ENCODE peak calls at places on chromosomes 4 and X, in eight cellular contexts. T, Y, Z, B, L, S, H and V are unnamed samples.

GRCh38 chrX:44303119-44303518 is 40.4 kb downstream of the EFHC2 start:
- DNase-seq in T (no peak), Y (no peak), Z (no peak), B (no peak), L (no peak), S (no peak), H (no peak), V (no peak)

GRCh38 chr4:128600996-128601857 is 208.3 kb upstream of the JADE1 start:
- DNase-seq in T (peak), Y (peak), Z (peak), B (peak), L (no peak), S (peak), H (no peak), V (peak)

GRCh38 chr4:34516524-34516923 is 1727.8 kb downstream of the ARAP2 start:
- DNase-seq in T (no peak), Y (no peak), Z (no peak), B (no peak), L (no peak), S (no peak), H (no peak), V (no peak)

GRCh38 chr4:57850141-57850540 is 740.0 kb upstream of the IGFBP7 start:
- DNase-seq in T (no peak), Y (no peak), Z (no peak), B (no peak), L (no peak), S (no peak), H (no peak), V (no peak)

GRCh38 chr4:56662782-56663468 is 18.2 kb downstream of the HOPX start:
- DNase-seq in T (no peak), Y (no peak), Z (no peak), B (no peak), L (no peak), S (no peak), H (no peak), V (no peak)

GRCh38 chr4:150720973-150721518 is 139.1 kb downstream of the MAB21L2 start:
- DNase-seq in T (no peak), Y (no peak), Z (no peak), B (no peak), L (no peak), S (no peak), H (no peak), V (no peak)

GRCh38 chr4:38735870-38736269 is 46.9 kb downstream of the TLR10 start:
- DNase-seq in T (no peak), Y (no peak), Z (no peak), B (no peak), L (no peak), S (no peak), H (no peak), V (no peak)

GRCh38 chr4:76233967-76234678 is 17.4 kb upstream of the FAM47E start:
- DNase-seq in T (peak), Y (no peak), Z (peak), B (peak), L (no peak), S (no peak), H (no peak), V (no peak)

GRCh38 chrX:154350429-154351182 is 23.8 kb downstream of the FLNA start:
- DNase-seq in T (peak), Y (no peak), Z (no peak), B (no peak), L (no peak), S (no peak), H (no peak), V (peak)

GRCh38 chrX:154349979-154350378 is 24.5 kb downstream of the FLNA start:
- DNase-seq in T (no peak), Y (no peak), Z (no peak), B (no peak), L (no peak), S (no peak), H (no peak), V (no peak)

GRCh38 chrX:154348114-154348531 is 26.3 kb downstream of the FLNA start:
- DNase-seq in T (no peak), Y (no peak), Z (no peak), B (no peak), L (no peak), S (no peak), H (no peak), V (peak)

GRCh38 chrX:154349359-154349935 is 25.0 kb downstream of the FLNA start:
- DNase-seq in T (peak), Y (no peak), Z (no peak), B (no peak), L (no peak), S (no peak), H (no peak), V (peak)

GRCh38 chrX:154348646-154349358 is 25.6 kb downstream of the FLNA start:
- DNase-seq in T (no peak), Y (no peak), Z (no peak), B (no peak), L (no peak), S (no peak), H (no peak), V (peak)
- H3K27ac ChIP-seq in T (peak), Y (peak), Z (no peak), B (no peak), L (peak), S (no peak), H (peak), V (no peak)

DNA sequence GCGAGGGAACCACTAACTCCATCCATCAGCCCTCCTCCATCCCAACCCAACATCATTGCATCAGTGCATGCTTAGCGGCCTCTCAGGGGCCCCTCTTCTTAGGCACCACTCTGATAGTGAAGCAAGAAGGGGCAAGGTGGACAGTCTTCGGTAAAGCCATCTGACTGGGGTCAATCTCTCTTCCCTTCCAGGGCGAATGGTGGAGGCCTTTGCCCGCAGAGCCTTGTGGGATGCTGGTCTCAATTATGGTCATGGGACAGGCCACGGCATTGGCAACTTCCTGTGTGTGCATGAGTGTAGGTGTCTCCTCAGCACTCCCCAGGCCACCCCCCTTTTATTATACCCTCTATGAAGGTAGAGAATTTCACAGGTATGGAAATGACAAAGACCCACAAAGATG is 18.8 kb upstream of the SASH3 start:
- DNase-seq in T (no peak), Y (no peak), Z (no peak), B (no peak), L (no peak), S (no peak), H (no peak), V (peak)
- H3K4me3 ChIP-seq in T (no peak), Y (no peak), Z (no peak), B (no peak), L (no peak), S (no peak), H (no peak), V (no peak)

GRCh38 chrX:150143721-150144440 is 205.6 kb upstream of the EOLA2 start:
- DNase-seq in T (no peak), Y (no peak), Z (no peak), B (no peak), L (no peak), S (no peak), H (no peak), V (no peak)
- H3K27ac ChIP-seq in T (no peak), Y (no peak), Z (no peak), B (no peak), L (no peak), S (no peak), H (no peak), V (no peak)

DNA sequence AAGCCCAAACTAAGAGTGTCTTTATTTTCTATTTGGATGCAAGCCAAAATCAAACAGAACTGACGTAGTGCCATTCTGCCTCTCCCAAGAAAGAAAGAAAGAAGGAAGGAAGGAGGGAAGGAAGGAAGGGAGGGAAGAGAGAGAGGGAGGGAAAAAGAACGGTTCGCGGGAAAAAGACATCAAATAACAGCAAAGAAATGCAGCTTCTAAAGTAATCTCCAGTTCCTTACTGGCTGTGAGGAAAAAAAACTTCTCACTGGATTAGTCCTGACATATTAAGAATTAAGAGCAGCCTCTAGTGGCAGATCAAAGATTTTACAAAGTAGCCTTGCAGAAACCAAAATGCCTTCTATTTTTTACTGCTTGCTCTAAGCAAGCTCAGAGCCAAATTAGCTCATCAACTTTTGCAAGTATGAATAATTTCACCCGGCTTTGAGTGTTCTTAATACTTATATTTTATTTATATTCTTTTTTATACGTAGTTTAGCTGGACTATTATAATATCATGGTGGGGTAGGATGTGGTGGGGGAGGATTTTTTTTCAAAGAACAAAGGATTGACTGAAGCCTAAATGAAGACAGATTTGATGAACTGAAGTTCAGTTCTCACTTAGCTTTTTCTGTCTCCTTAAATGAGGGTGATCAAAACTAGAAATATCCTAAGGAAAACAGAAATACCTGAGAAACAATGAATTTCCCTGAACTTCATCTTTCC is 36.6 kb downstream of the PITX2 start:
- DNase-seq in T (no peak), Y (no peak), Z (peak), B (no peak), L (no peak), S (no peak), H (no peak), V (no peak)
- H3K4me3 ChIP-seq in T (no peak), Y (no peak), Z (no peak), B (no peak), L (peak), S (peak), H (no peak), V (peak)

DNA sequence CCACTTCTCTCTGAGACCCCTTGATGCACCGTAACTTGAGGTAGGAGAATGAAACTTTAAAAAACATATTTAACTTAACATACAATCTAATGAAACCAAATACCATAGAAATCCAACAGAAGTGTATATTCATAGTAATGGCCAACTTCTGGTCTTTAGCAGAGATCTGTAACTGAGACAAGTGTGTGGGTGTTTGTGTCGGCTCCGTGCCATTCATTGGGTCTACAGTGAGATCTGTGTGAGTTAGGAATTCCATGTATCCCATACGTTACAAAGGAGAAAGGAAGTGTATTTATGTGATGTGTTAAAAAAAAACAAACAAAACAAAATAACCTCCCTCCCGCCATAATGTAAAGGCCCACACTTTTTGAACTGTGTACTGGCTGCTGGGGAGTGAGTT is 348.0 kb upstream of the NR3C2 start:
- DNase-seq in T (no peak), Y (no peak), Z (no peak), B (no peak), L (no peak), S (no peak), H (no peak), V (no peak)
- H3K27ac ChIP-seq in T (no peak), Y (no peak), Z (no peak), B (no peak), L (no peak), S (no peak), H (no peak), V (no peak)

DNA sequence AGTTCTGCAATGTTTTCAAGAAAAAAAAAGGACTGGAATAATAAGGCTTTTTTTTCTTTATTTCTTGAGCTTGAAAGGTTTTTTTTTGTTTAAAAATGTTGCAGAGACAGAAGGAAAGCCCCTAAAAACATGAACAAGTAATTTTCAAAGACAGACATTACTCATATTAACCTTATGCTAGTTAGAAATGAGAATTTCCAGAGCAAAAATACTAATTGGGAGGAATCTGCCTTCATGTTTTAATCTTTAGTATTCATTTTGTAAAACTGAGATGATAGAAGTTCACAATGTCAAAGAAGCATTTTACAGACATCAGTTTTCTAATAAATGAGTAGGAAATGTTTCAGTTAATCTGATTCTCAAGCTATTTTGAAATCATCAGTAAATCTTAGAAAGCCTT is 1805.3 kb downstream of the PCDH7 start:
- DNase-seq in T (no peak), Y (no peak), Z (no peak), B (no peak), L (no peak), S (no peak), H (no peak), V (no peak)
- H3K4me3 ChIP-seq in T (no peak), Y (no peak), Z (no peak), B (no peak), L (no peak), S (no peak), H (no peak), V (no peak)

DNA sequence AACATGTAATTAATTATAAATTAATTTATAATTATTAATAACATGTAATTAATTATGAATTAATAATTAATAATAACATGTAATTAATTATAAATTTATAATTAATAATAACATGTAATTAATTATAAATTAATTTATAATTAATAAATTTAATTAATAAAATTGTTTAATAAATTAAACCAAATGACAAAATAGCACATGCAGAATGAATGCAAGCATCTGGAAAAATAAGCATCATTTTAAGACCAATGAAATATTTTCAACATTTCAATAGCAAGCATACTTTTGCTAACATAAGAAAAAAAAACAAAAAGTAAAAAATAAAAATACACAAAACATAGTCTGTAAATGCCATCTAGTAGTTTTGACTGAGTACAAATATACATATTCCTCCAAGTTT is 21.8 kb downstream of the GYPE start:
- DNase-seq in T (no peak), Y (no peak), Z (no peak), B (no peak), L (no peak), S (no peak), H (no peak), V (no peak)
- H3K27ac ChIP-seq in T (no peak), Y (no peak), Z (no peak), B (no peak), L (no peak), S (no peak), H (no peak), V (no peak)